ENCODE peak calls at places on chromosome 4, in five cellular contexts. F is esophagus squamous epithelium, U is lung, Y is cardiac muscle cell, A is tibial artery. G is an unnamed sample.

GRCh38 chr4:139904406-139904805 is 238.8 kb downstream of the MGST2 start:
- DNase-seq in F (no peak), Y (no peak), A (no peak), U (no peak), G (no peak)

GRCh38 chr4:182204042-182204441 is 39.2 kb upstream of the TENM3 start:
- DNase-seq in F (no peak), Y (no peak), A (no peak), U (no peak), G (no peak)

GRCh38 chr4:125016892-125017299 is 297.9 kb upstream of the FAT4 start:
- DNase-seq in U (no peak), Y (peak), F (no peak), A (no peak), G (no peak)

GRCh38 chr4:85901500-85901899 is 426.6 kb downstream of the ARHGAP24 start:
- DNase-seq in U (no peak), F (no peak), Y (no peak), A (no peak), G (no peak)

GRCh38 chr4:53586121-53586816 is 5.0 kb downstream of the LNX1 start:
- DNase-seq in F (no peak), U (no peak), A (no peak), Y (no peak), G (no peak)

GRCh38 chr4:108303488-108304177 is 134.9 kb upstream of the LEF1 start:
- DNase-seq in Y (no peak), U (no peak), F (no peak), A (no peak), G (no peak)

GRCh38 chr4:153750197-153750817 is 9.5 kb downstream of the RNF175 start:
- DNase-seq in F (no peak), A (peak), Y (peak), U (peak), G (peak)

GRCh38 chr4:140349816-140350215 is 23.6 kb upstream of the SCOC start:
- DNase-seq in F (no peak), A (no peak), Y (no peak), U (no peak), G (no peak)

GRCh38 chr4:122758033-122758432 is 25.5 kb downstream of the BBS12 start:
- DNase-seq in U (no peak), Y (peak), F (no peak), A (no peak), G (no peak)

GRCh38 chr4:109979932-109980717 is 67.4 kb downstream of the EGF start:
- DNase-seq in F (no peak), U (no peak), Y (no peak), A (no peak), G (no peak)

GRCh38 chr4:156968479-156968984 is 3.1 kb downstream of the PDGFC start:
- DNase-seq in U (peak), A (peak), F (no peak), Y (peak), G (peak)

GRCh38 chr4:151238477-151238876 is 38.5 kb upstream of the PRSS48 start:
- DNase-seq in Y (no peak), A (no peak), F (no peak), U (no peak), G (no peak)

GRCh38 chr4:16442296-16442695 is 216.0 kb upstream of the TAPT1 start:
- DNase-seq in A (no peak), U (no peak), Y (no peak), F (no peak), G (no peak)

GRCh38 chr4:160877087-160877790 is 1286.6 kb downstream of the FSTL5 start:
- DNase-seq in F (no peak), U (no peak), A (no peak), Y (no peak), G (no peak)
- TF ChIP-seq CTCF in F (no peak), U (no peak), A (no peak), Y (no peak), G (no peak)

GRCh38 chr4:183541081-183542045 is 36.5 kb downstream of the ING2 start:
- DNase-seq in A (no peak), F (no peak), U (no peak), Y (peak), G (no peak)
- TF ChIP-seq CTCF in A (no peak), F (no peak), U (no peak), Y (no peak), G (no peak)

GRCh38 chr4:168553714-168554370 is 57.0 kb downstream of the PALLD start:
- DNase-seq in A (no peak), U (no peak), Y (no peak), F (no peak), G (no peak)

GRCh38 chr4:168551211-168551610 is 54.4 kb downstream of the PALLD start:
- DNase-seq in A (no peak), Y (no peak), U (no peak), F (no peak), G (no peak)

GRCh38 chr4:168550071-168550766 is 53.4 kb downstream of the PALLD start:
- DNase-seq in F (no peak), Y (no peak), U (no peak), A (no peak), G (no peak)

GRCh38 chr4:168549145-168549544 is 52.3 kb downstream of the PALLD start:
- DNase-seq in A (no peak), Y (no peak), U (no peak), F (no peak), G (no peak)

GRCh38 chr4:168551945-168552695 is 55.3 kb downstream of the PALLD start:
- DNase-seq in U (no peak), F (no peak), Y (no peak), A (no peak), G (no peak)
- TF ChIP-seq CTCF in U (no peak), F (no peak), Y (no peak), A (no peak), G (peak)

GRCh38 chr4:127985989-127986388 is 20.8 kb downstream of the ABHD18 start:
- DNase-seq in F (no peak), A (no peak), Y (no peak), U (no peak), G (no peak)
- TF ChIP-seq CTCF in F (no peak), A (no peak), Y (no peak), U (no peak), G (no peak)